ENCODE peak calls at places on chromosomes 5 and 9, in eight cellular contexts. D is H54, S is AG20443, I is NCI-H2107, G is activated T-cell treated with anti-CD3 and anti-CD28 coated beads for 1 hour, R is T-cell, A is mammary epithelial cell, W is AG04450. Z is an unnamed sample.

GRCh38 chr9:107375651-107376369 is 92.7 kb downstream of the RAD23B start:
- DNase-seq in D (no peak), S (no peak), I (no peak), G (no peak), R (no peak), A (no peak), W (no peak), Z (no peak)

GRCh38 chr5:94849821-94850736 is 231.6 kb downstream of the SLF1 start:
- DNase-seq in D (no peak), S (peak), I (peak), G (no peak), R (peak), A (peak), W (peak), Z (peak)

GRCh38 chr5:173829826-173830225 is 58.3 kb upstream of the CPEB4 start:
- DNase-seq in D (no peak), S (peak), I (no peak), G (no peak), R (no peak), A (peak), W (no peak), Z (no peak)

GRCh38 chr9:136268318-136268717 is 22.7 kb upstream of the QSOX2 start:
- DNase-seq in D (no peak), S (no peak), I (no peak), G (no peak), R (no peak), A (no peak), W (no peak), Z (peak)

GRCh38 chr5:95900383-95900958 is 61.2 kb downstream of the ELL2 start:
- DNase-seq in D (no peak), S (peak), I (no peak), G (no peak), R (no peak), A (no peak), W (peak), Z (peak)

GRCh38 chr5:140216468-140217074 is 41.6 kb downstream of the CYSTM1 start:
- DNase-seq in D (no peak), S (no peak), I (no peak), G (no peak), R (no peak), A (no peak), W (no peak), Z (no peak)

GRCh38 chr5:119070578-119070827 is 384 bp upstream of the DMXL1 start:
- DNase-seq in D (no peak), S (peak), I (peak), G (no peak), R (no peak), A (no peak), W (no peak), Z (no peak)

GRCh38 chr5:111584651-111585050 is 72.3 kb upstream of the STARD4 start:
- DNase-seq in D (peak), S (peak), I (no peak), G (no peak), R (peak), A (peak), W (no peak), Z (no peak)

GRCh38 chr5:41656597-41656996 is 146.2 kb upstream of the PLCXD3 start:
- DNase-seq in D (no peak), S (no peak), I (no peak), G (no peak), R (no peak), A (peak), W (no peak), Z (no peak)

GRCh38 chr9:95810814-95811213 is 64.7 kb upstream of the ERCC6L2 start:
- DNase-seq in D (no peak), S (no peak), I (no peak), G (no peak), R (no peak), A (no peak), W (no peak), Z (peak)

GRCh38 chr9:88684046-88684445 is 149.1 kb downstream of the NXNL2 start:
- DNase-seq in D (no peak), S (no peak), I (no peak), G (no peak), R (no peak), A (no peak), W (no peak), Z (no peak)

GRCh38 chr5:14915291-14915976 is 43.9 kb upstream of the ANKH start:
- DNase-seq in D (peak), S (no peak), I (no peak), G (no peak), R (no peak), A (peak), W (no peak), Z (no peak)

GRCh38 chr9:112819635-112820496 is 69.3 kb downstream of the SNX30 start:
- DNase-seq in D (peak), S (peak), I (no peak), G (no peak), R (no peak), A (peak), W (peak), Z (peak)

GRCh38 chr5:132090107-132090506 is 16.5 kb downstream of the CSF2 start:
- DNase-seq in D (peak), S (peak), I (no peak), G (no peak), R (no peak), A (peak), W (peak), Z (peak)

GRCh38 chr5:36066540-36067210 is at the start of gene UGT3A2:
- DNase-seq in D (no peak), S (no peak), I (no peak), G (no peak), R (no peak), A (no peak), W (no peak), Z (no peak)

GRCh38 chr9:111349766-111350165 is 19.7 kb upstream of the OR2K2 start:
- DNase-seq in D (no peak), S (no peak), I (no peak), G (no peak), R (no peak), A (no peak), W (no peak), Z (no peak)

GRCh38 chr5:113190347-113190746 is 213.7 kb downstream of the DCP2 start:
- DNase-seq in D (peak), S (peak), I (no peak), G (no peak), R (no peak), A (no peak), W (no peak), Z (no peak)

GRCh38 chr9:71608825-71609452 is 159.4 kb downstream of the CEMIP2 start:
- DNase-seq in D (no peak), S (no peak), I (no peak), G (no peak), R (no peak), A (no peak), W (no peak), Z (no peak)

GRCh38 chr9:21119093-21119770 is 22.4 kb downstream of the IFNW1 start:
- DNase-seq in D (no peak), S (no peak), I (no peak), G (no peak), R (peak), A (no peak), W (no peak), Z (no peak)

GRCh38 chr5:58722160-58722559 is 139.3 kb downstream of the RAB3C start:
- DNase-seq in D (no peak), S (no peak), I (no peak), G (no peak), R (no peak), A (no peak), W (no peak), Z (no peak)

GRCh38 chr9:112604790-112605189 is 113.1 kb downstream of the INIP start:
- DNase-seq in D (no peak), S (no peak), I (no peak), G (no peak), R (no peak), A (no peak), W (no peak), Z (no peak)

GRCh38 chr5:131994533-131995226 is 16.8 kb downstream of the ACSL6 start:
- DNase-seq in D (no peak), S (no peak), I (no peak), G (no peak), R (no peak), A (no peak), W (no peak), Z (no peak)

GRCh38 chr5:151692312-151692711 is 5.6 kb upstream of the SPARC start:
- DNase-seq in D (no peak), S (no peak), I (no peak), G (no peak), R (no peak), A (no peak), W (no peak), Z (no peak)

GRCh38 chr5:36389245-36389644 is 87.5 kb upstream of the RANBP3L start:
- DNase-seq in D (no peak), S (no peak), I (no peak), G (no peak), R (no peak), A (no peak), W (no peak), Z (no peak)

GRCh38 chr9:83598487-83598886 is 24.5 kb upstream of the IDNK start:
- DNase-seq in D (no peak), S (peak), I (no peak), G (no peak), R (no peak), A (no peak), W (no peak), Z (no peak)

GRCh38 chr5:35246411-35246810 is 16.1 kb upstream of the PRLR start:
- DNase-seq in D (no peak), S (no peak), I (no peak), G (no peak), R (no peak), A (no peak), W (no peak), Z (peak)

GRCh38 chr5:153592081-153592480 is 101.6 kb downstream of the GRIA1 start:
- DNase-seq in D (no peak), S (no peak), I (no peak), G (no peak), R (no peak), A (no peak), W (no peak), Z (no peak)

GRCh38 chr9:34139477-34140146 is 13.1 kb upstream of the DCAF12 start:
- DNase-seq in D (peak), S (peak), I (no peak), G (no peak), R (no peak), A (peak), W (peak), Z (peak)

GRCh38 chr5:76326559-76327351 is 76.3 kb upstream of the IQGAP2 start:
- DNase-seq in D (no peak), S (no peak), I (no peak), G (no peak), R (no peak), A (no peak), W (no peak), Z (no peak)

GRCh38 chr9:133463234-133463863 is 3.6 kb downstream of the CACFD1 start:
- DNase-seq in D (no peak), S (no peak), I (no peak), G (no peak), R (no peak), A (no peak), W (no peak), Z (peak)

GRCh38 chr9:14173730-14174129 is 140.2 kb downstream of the NFIB start:
- DNase-seq in D (no peak), S (no peak), I (no peak), G (no peak), R (no peak), A (no peak), W (no peak), Z (peak)

GRCh38 chr5:61916621-61917620 is 389.1 kb upstream of the KIF2A start:
- DNase-seq in D (no peak), S (no peak), I (no peak), G (no peak), R (no peak), A (peak), W (no peak), Z (no peak)

GRCh38 chr9:112308576-112308975 is 24.8 kb downstream of the PTBP3 start:
- DNase-seq in D (no peak), S (no peak), I (peak), G (no peak), R (no peak), A (no peak), W (no peak), Z (no peak)

GRCh38 chr5:43973318-43973717 is 370.3 kb downstream of the NNT start:
- DNase-seq in D (no peak), S (peak), I (no peak), G (no peak), R (no peak), A (no peak), W (no peak), Z (no peak)

GRCh38 chr9:75378036-75378435 is 289.7 kb downstream of the OSTF1 start:
- DNase-seq in D (no peak), S (peak), I (no peak), G (no peak), R (no peak), A (no peak), W (no peak), Z (no peak)

GRCh38 chr9:114080773-114081440 is 2.8 kb upstream of the AMBP start:
- DNase-seq in D (no peak), S (no peak), I (no peak), G (no peak), R (no peak), A (no peak), W (no peak), Z (no peak)

GRCh38 chr5:162209005-162209605 is 141.5 kb downstream of the GABRG2 start:
- DNase-seq in D (peak), S (no peak), I (no peak), G (no peak), R (peak), A (peak), W (no peak), Z (peak)

GRCh38 chr5:150262502-150262901 is 27.1 kb downstream of the CAMK2A start:
- DNase-seq in D (no peak), S (no peak), I (no peak), G (no peak), R (no peak), A (no peak), W (no peak), Z (no peak)

GRCh38 chr5:109718632-109719031 is 28.9 kb downstream of the MAN2A1 start:
- DNase-seq in D (no peak), S (no peak), I (no peak), G (no peak), R (no peak), A (no peak), W (no peak), Z (no peak)

Z was measured in G401.